ENCODE peak calls at places on chromosomes 3 and 15, in six cellular contexts. M is CD8-positive, alpha-beta T cell; P is choroid plexus epithelial cell; O is hepatocyte; X is cardiac muscle cell; E is HCT116. U is an unnamed sample.

GRCh38 chr15:51094606-51095569 is at the start of gene TNFAIP8L3:
- DNase-seq in O (peak; percentile 57), E (no peak), X (peak; percentile 49), M (no peak), P (no peak), U (peak; percentile 64)

GRCh38 chr3:175288616-175289015 is 429.5 kb downstream of the NAALADL2 start:
- DNase-seq in X (peak; percentile 75), O (no peak), E (no peak), P (peak; percentile 77), M (no peak), U (no peak)

GRCh38 chr3:156218353-156218744 is 98.0 kb downstream of the KCNAB1 start:
- DNase-seq in X (no peak), P (peak; percentile 33), M (no peak), E (no peak), O (no peak), U (no peak)

GRCh38 chr3:45760878-45761711 is 35.2 kb downstream of the SLC6A20 start:
- DNase-seq in X (peak; percentile 77), P (peak; percentile 83), E (peak; percentile 51), O (peak; percentile 83), M (no peak), U (peak; percentile 72)

GRCh38 chr3:132730891-132731580 is 8.8 kb upstream of the NPHP3 start:
- DNase-seq in O (peak; percentile 69), P (peak; percentile 79), E (no peak), X (peak; percentile 76), M (no peak), U (peak; percentile 34)

GRCh38 chr15:96255599-96255998 is 74.9 kb upstream of the NR2F2 start:
- DNase-seq in M (no peak), E (no peak), O (no peak), X (no peak), P (no peak), U (no peak)

GRCh38 chr3:124992041-124992440 is 57.5 kb upstream of the MUC13 start:
- DNase-seq in X (no peak), O (peak; percentile 70), M (no peak), E (no peak), P (no peak), U (no peak)

GRCh38 chr3:71232895-71233294 is 350.6 kb downstream of the FOXP1 start:
- DNase-seq in M (no peak), E (no peak), O (no peak), X (no peak), P (no peak), U (no peak)

GRCh38 chr3:58604031-58604430 is 26.8 kb upstream of the FAM107A start:
- DNase-seq in M (no peak), E (no peak), X (no peak), O (no peak), P (no peak), U (no peak)

GRCh38 chr3:140499114-140499757 is 178.6 kb upstream of the TRIM42 start:
- DNase-seq in O (peak; percentile 45), P (peak; percentile 57), M (no peak), E (no peak), X (peak; percentile 6), U (peak; percentile 11)

GRCh38 chr3:71868891-71869290 is 83.9 kb upstream of the PROK2 start:
- DNase-seq in M (no peak), P (no peak), O (no peak), E (no peak), X (no peak), U (no peak)

GRCh38 chr3:192772495-192772894 is 45.2 kb upstream of the FGF12 start:
- DNase-seq in M (no peak), P (peak; percentile 38), X (peak; percentile 34), E (peak; percentile 12), O (peak; percentile 61), U (peak; percentile 20)

GRCh38 chr15:36468746-36469145 is 110.7 kb upstream of the CDIN1 start:
- DNase-seq in M (no peak), O (peak; percentile 16), P (peak; percentile 56), X (peak; percentile 88), E (no peak), U (peak; percentile 49)

DNA sequence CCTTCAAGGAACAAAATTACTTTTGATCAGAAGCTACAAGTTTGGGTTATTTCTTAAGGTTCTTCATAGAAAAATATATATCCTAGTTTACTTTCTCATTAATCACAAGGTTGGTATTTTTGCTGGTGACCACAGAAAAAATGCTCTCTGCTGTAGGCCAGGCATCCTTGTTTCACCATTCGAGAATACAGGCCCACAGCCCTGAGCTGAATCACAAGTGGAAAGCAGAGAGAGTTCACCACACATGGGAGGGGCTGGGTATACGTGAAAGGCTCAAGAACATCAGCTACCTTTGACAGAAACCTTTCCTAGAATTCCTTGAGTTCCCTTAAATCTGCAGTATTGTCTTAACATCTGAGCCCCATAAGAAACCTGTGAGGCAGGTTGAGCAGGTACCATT is 23.2 kb downstream of the CPEB1 start:
- DNase-seq in P (no peak), O (no peak), M (no peak), E (no peak), X (no peak), U (no peak)
- TF ChIP-seq CTCF in P (no peak), O (no peak), M (no peak), E (no peak), X (no peak), U (no peak)

DNA sequence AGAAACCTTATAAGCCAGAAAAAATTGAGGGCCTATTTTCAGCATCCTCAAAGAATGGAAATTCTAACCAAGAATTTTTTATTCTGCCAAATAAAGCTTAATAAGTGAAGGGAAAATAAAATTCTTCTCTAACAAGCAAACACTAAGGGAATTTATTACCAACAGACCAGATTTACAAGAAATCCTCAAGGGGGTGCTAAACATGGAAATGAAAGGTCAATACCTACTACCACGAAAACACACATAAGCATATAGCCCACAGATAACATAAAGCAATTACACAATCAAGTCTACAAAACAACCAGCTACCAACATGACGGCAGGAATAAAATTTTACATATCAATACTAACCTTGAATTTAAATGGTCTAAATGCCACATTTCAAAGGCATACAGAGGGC is 883.5 kb downstream of the SI start:
- DNase-seq in P (no peak), X (no peak), M (no peak), E (no peak), O (no peak), U (no peak)
- TF ChIP-seq CTCF in P (no peak), X (no peak), M (no peak), E (no peak), O (no peak), U (no peak)

GRCh38 chr15:101578443-101578894 is 73.7 kb downstream of the TM2D3 start:
- DNase-seq in M (no peak), O (peak; percentile 67), X (peak; percentile 44), P (peak; percentile 40), E (peak; percentile 44), U (no peak)
- TF ChIP-seq CTCF in M (no peak), O (peak; percentile 52), X (peak; percentile 53), P (peak; percentile 62), E (peak; percentile 36), U (no peak)

DNA sequence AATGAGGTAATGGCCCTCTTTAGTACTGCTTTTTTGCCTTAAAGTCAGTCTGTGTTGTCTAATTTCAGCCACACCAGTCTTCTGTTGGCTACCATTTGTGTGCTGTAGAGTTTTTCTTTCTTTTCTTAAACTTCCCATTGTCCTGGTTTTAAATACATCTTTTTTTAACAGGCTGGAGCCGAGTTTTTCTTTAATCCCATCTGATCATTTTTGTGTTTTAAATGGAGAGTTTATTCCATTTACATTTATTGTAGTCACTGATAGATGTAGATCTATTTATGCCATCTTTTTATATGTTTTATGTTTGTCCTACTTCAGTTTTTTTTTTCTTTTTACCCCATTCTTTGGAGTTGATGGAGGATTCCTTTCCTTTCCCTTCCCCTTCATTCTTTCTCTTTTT is 49.5 kb downstream of the SNRK start:
- DNase-seq in P (no peak), O (no peak), X (no peak), M (no peak), E (no peak), U (no peak)
- TF ChIP-seq CTCF in P (no peak), O (no peak), X (no peak), M (no peak), E (no peak), U (no peak)

DNA sequence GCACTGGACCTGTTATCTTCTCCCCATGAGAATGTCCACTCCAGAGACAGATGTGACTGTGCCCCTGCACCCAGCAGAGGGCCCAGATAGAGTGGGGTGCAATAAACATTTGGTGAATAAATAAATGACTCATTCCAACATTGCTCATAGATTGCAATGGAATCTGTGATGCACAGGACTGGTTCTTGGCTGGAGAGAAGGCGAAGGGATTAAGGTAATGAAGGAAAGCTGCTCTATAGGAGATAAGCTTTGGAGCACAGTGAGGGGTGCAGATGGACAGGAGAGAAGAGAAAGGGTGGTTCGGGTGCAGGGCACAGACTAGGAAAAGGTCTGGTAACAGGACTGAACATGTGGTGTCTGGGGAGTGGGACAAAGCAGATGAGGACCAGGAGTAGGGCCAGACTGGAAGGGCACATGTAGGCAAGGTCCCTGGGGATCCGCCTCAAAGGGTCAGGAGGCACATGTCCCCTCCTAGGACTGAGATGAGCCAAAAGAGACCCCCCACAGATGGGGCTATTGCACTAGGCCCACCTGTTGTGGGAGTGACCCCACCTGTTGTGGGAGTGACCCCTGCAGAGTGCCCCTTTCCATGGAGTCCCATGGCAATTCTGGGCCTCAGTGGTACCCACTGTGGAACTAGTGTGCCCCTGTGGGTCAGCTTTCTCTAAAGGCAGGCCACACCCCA is 17.5 kb upstream of the POC1A start:
- DNase-seq in M (no peak), O (peak; percentile 52), P (peak; percentile 51), E (peak; percentile 27), X (peak; percentile 47), U (peak; percentile 45)
- TF ChIP-seq CTCF in M (no peak), O (no peak), P (peak; percentile 25), E (no peak), X (no peak), U (no peak)

GRCh38 chr3:31531465-31531991 is 1.2 kb upstream of the STT3B start:
- DNase-seq in M (no peak), X (no peak), P (no peak), O (peak; percentile 13), E (no peak), U (no peak)
- TF ChIP-seq CTCF in M (peak; percentile 20), X (peak; percentile 36), P (peak; percentile 53), O (peak; percentile 27), E (no peak), U (peak; percentile 27)